ENCODE peak calls at places on chromosomes 1 and 21, in five cellular contexts. W, S, E, U and T are unnamed samples.

GRCh38 chr1:243513726-243514491 is 258.1 kb downstream of the SDCCAG8 start:
- DNase-seq in W (no peak), S (no peak), E (no peak), U (no peak), T (no peak)

GRCh38 chr1:224734261-224734935 is 118.3 kb downstream of the CNIH3 start:
- DNase-seq in W (no peak), S (no peak), E (no peak), U (no peak), T (no peak)

GRCh38 chr1:47709302-47710074 is 271.6 kb downstream of the FOXD2 start:
- DNase-seq in W (no peak), S (no peak), E (peak; percentile 88), U (no peak), T (no peak)

GRCh38 chr1:240192851-240193250 is 101.2 kb downstream of the FMN2 start:
- DNase-seq in W (no peak), S (no peak), E (no peak), U (no peak), T (no peak)

GRCh38 chr1:199691540-199691939 is 336.0 kb upstream of the NR5A2 start:
- DNase-seq in W (no peak), S (peak; percentile 59), E (no peak), U (peak; percentile 42), T (no peak)

GRCh38 chr1:186183219-186183618 is 191.8 kb downstream of the TPR start:
- DNase-seq in W (no peak), S (no peak), E (no peak), U (peak; percentile 33), T (no peak)

GRCh38 chr1:154342132-154342531 is 16.8 kb downstream of the ATP8B2 start:
- DNase-seq in W (no peak), S (no peak), E (no peak), U (no peak), T (no peak)

GRCh38 chr1:161214374-161214773 is 721 bp upstream of the FCER1G start:
- DNase-seq in W (no peak), S (no peak), E (no peak), U (no peak), T (no peak)

GRCh38 chr21:41956926-41957729 is 3.3 kb upstream of the C2CD2 start:
- DNase-seq in W (no peak), S (no peak), E (no peak), U (no peak), T (no peak)

GRCh38 chr21:41960386-41960785 is 6.6 kb upstream of the C2CD2 start:
- DNase-seq in W (no peak), S (no peak), E (no peak), U (no peak), T (no peak)

GRCh38 chr21:41958886-41959563 is 5.2 kb upstream of the C2CD2 start:
- DNase-seq in W (peak; percentile 82), S (no peak), E (no peak), U (no peak), T (no peak)

GRCh38 chr21:41955516-41955915 is 1.7 kb upstream of the C2CD2 start:
- DNase-seq in W (no peak), S (no peak), E (no peak), U (no peak), T (peak; percentile 54)

DNA sequence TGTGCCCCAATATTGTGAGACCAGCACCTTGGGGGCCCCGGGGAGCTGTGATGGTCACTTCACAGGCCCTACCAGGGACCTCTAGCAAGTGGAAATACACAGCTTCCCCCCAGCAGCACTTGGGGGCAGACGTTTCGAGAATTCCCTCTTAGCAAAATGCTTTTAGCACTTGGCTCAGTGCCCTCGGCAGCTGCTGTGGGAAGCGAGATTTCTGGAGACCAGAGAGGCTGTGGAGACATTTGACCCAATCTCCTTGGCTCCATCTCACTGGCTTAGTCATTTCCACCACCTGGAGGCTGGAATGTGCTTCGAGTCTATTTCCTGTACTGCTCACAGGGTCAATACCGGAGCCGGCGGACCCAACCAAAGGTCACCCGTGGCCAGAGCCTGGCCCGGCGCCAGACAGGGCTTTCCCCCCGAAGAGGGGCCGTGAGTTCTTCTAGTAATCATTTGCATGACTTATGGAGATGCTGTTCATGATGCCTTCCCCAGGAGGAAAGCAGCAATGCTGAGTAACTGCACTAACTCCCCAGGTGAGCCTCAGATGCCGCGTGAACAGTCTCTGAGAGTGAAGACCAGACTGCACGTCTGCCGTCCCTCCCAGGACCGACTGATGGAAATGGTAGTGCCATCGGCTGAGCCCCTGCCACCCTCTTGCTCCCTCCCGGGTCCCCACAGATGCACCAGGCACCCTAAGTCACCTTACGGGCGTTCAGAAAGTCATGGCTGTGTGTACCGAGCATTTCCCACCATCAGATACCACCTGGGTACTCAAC is 4.4 kb upstream of the C2CD2 start:
- DNase-seq in W (peak; percentile 44), S (no peak), E (no peak), U (peak; percentile 61), T (no peak)
- TF ChIP-seq POLR2AphosphoS5 in W (peak; percentile 17), S (no peak), E (peak; percentile 66), U (peak; percentile 52), T (peak; percentile 58)

GRCh38 chr1:6168947-6169586 is 11.1 kb downstream of the CHD5 start:
- DNase-seq in W (no peak), S (no peak), E (no peak), U (no peak), T (no peak)
- TF ChIP-seq POLR2AphosphoS5 in W (no peak), S (no peak), E (no peak), U (no peak), T (no peak)

DNA sequence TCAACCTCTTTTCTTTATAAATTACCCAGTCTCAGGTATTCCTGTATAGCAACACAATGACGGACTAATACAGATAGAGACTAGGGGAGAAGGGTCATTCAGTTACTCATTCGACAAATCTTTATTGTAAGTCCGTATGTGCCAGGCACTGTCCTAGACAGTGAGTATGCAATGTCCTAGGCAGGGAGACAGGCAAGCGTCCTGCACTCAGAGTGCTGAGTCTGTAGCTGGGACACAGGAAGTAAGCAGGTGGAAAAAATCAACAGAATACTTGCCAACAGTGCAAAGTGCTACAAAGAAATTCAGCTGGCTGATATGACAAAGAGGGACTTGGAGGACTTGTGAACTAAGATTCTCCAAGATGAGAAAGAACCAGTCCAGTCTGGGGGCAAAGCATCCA is 92.2 kb upstream of the ZBTB40 start:
- DNase-seq in W (no peak), S (no peak), E (no peak), U (no peak), T (no peak)
- TF ChIP-seq POLR2AphosphoS5 in W (no peak), S (no peak), E (no peak), U (no peak), T (no peak)

GRCh38 chr21:34528131-34528561 is 16.1 kb upstream of the KCNE1 start:
- DNase-seq in W (no peak), S (no peak), E (no peak), U (no peak), T (no peak)
- TF ChIP-seq POLR2AphosphoS5 in W (no peak), S (no peak), E (no peak), U (no peak), T (no peak)

GRCh38 chr1:64570267-64570666 is 100.3 kb downstream of the CACHD1 start:
- DNase-seq in W (no peak), S (no peak), E (no peak), U (no peak), T (no peak)
- TF ChIP-seq POLR2AphosphoS5 in W (no peak), S (no peak), E (no peak), U (no peak), T (no peak)

DNA sequence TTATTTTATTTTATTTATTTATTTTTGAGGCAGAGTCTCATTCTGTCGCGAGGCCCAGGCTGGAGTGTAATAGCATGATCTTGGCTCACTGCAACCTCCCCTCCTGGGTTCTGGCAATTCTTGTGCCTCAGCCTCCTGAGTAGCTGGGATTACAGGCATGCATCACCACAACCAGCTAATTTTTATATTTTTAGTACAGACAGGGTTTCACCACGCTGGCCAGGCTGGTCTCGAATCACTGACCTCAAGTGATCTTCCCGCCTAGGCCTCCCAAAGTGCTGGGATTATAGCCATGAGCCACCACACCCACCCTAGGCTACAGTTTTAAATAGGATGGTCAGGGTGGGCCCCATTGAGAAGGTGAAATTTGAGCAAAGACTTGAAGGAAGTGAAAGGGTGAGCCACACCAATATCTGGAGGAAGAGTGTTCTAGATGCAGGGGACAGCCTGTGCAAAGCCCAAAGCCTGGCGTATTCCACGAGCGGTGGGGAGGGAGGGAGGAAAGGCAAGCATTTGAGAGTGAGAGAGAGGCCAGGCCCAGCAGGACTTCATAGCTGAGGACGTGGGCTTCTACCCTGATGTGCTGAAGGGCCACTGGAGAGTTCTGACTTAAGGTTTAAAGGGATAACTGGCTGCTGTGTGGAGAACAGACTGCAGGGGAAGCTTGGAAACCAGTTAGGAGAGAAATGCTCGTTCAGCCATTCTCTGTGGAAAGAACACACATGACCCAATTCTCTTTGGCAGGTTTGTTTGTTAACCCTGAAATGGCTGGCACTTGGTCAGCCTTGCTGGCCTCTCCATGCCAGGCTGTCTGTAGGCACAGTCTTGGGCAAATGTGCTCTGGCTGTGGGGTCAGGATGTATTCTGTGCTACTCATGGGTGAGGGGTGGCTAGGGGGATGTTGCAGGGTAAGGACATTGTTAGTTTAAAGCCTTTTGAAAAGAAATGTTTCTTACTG is 62.6 kb upstream of the FAM20B start:
- DNase-seq in W (no peak), S (no peak), E (no peak), U (no peak), T (peak; percentile 37)
- TF ChIP-seq POLR2AphosphoS5 in W (no peak), S (no peak), E (no peak), U (no peak), T (no peak)